ENCODE peak calls at places on chromosomes 6 and 20, in ten cellular contexts. One of them, this sample, is unnamed.

GRCh38 chr6:71333700-71334099 is 45.1 kb downstream of the OGFRL1 start:
- DNase-seq in lung: no peak
- DNase-seq in fibroblast of lung: peak; percentile 91
- DNase-seq in lower lobe of right lung: no peak
- DNase-seq in uterus: no peak
- DNase-seq in GM23338: no peak
- DNase-seq in lower leg skin: peak; percentile 52
- DNase-seq in cardiac fibroblast: peak; percentile 93
- DNase-seq in AG04450: peak; percentile 73
- DNase-seq in fibroblast of pulmonary artery: peak; percentile 96
- DNase-seq in this sample: peak; percentile 64

GRCh38 chr20:24147961-24148360 is 159.4 kb upstream of the GGTLC1 start:
- DNase-seq in lower leg skin: no peak
- DNase-seq in GM23338: no peak
- DNase-seq in fibroblast of pulmonary artery: no peak
- DNase-seq in cardiac fibroblast: no peak
- DNase-seq in AG04450: no peak
- DNase-seq in lower lobe of right lung: no peak
- DNase-seq in lung: no peak
- DNase-seq in uterus: no peak
- DNase-seq in fibroblast of lung: no peak
- DNase-seq in this sample: no peak

GRCh38 chr6:34358389-34358906 is 34.0 kb downstream of the NUDT3 start:
- DNase-seq in uterus: no peak
- DNase-seq in GM23338: no peak
- DNase-seq in lung: no peak
- DNase-seq in AG04450: no peak
- DNase-seq in cardiac fibroblast: peak; percentile 34
- DNase-seq in lower lobe of right lung: no peak
- DNase-seq in fibroblast of pulmonary artery: peak; percentile 49
- DNase-seq in lower leg skin: no peak
- DNase-seq in fibroblast of lung: peak; percentile 60
- DNase-seq in this sample: peak; percentile 69

GRCh38 chr6:125700591-125701353 is 48.7 kb upstream of the HEY2 start:
- DNase-seq in fibroblast of pulmonary artery: no peak
- DNase-seq in lung: no peak
- DNase-seq in lower lobe of right lung: no peak
- DNase-seq in lower leg skin: no peak
- DNase-seq in uterus: no peak
- DNase-seq in cardiac fibroblast: no peak
- DNase-seq in GM23338: peak; percentile 38
- DNase-seq in AG04450: no peak
- DNase-seq in fibroblast of lung: no peak
- DNase-seq in this sample: no peak

GRCh38 chr20:905396-905961 is 10.7 kb downstream of the ANGPT4 start:
- DNase-seq in lower leg skin: no peak
- DNase-seq in cardiac fibroblast: no peak
- DNase-seq in lower lobe of right lung: no peak
- DNase-seq in uterus: no peak
- DNase-seq in fibroblast of pulmonary artery: no peak
- DNase-seq in AG04450: no peak
- DNase-seq in fibroblast of lung: no peak
- DNase-seq in GM23338: no peak
- DNase-seq in lung: no peak
- DNase-seq in this sample: no peak

GRCh38 chr6:106197441-106197840 is 111.3 kb downstream of the PRDM1 start:
- DNase-seq in cardiac fibroblast: no peak
- DNase-seq in lung: no peak
- DNase-seq in uterus: no peak
- DNase-seq in fibroblast of lung: no peak
- DNase-seq in lower lobe of right lung: no peak
- DNase-seq in GM23338: no peak
- DNase-seq in AG04450: no peak
- DNase-seq in lower leg skin: no peak
- DNase-seq in fibroblast of pulmonary artery: no peak
- DNase-seq in this sample: no peak

GRCh38 chr20:59184880-59185447 is 21.3 kb downstream of the ZNF831 start:
- DNase-seq in lower lobe of right lung: no peak
- DNase-seq in lower leg skin: no peak
- DNase-seq in fibroblast of lung: no peak
- DNase-seq in lung: no peak
- DNase-seq in cardiac fibroblast: peak; percentile 2
- DNase-seq in fibroblast of pulmonary artery: no peak
- DNase-seq in GM23338: no peak
- DNase-seq in uterus: no peak
- DNase-seq in AG04450: no peak
- DNase-seq in this sample: no peak

GRCh38 chr20:38221041-38221589 is 39.4 kb downstream of the KIAA1755 start:
- DNase-seq in fibroblast of lung: peak; percentile 39
- DNase-seq in lung: peak; percentile 62
- DNase-seq in cardiac fibroblast: peak; percentile 68
- DNase-seq in uterus: peak; percentile 73
- DNase-seq in AG04450: no peak
- DNase-seq in lower lobe of right lung: peak; percentile 79
- DNase-seq in fibroblast of pulmonary artery: peak; percentile 64
- DNase-seq in lower leg skin: peak; percentile 32
- DNase-seq in GM23338: peak; percentile 88
- DNase-seq in this sample: no peak

GRCh38 chr20:49982346-49983122 is at the start of gene SNAI1:
- DNase-seq in lower leg skin: no peak
- DNase-seq in fibroblast of pulmonary artery: peak; percentile 90
- DNase-seq in fibroblast of lung: peak; percentile 82
- DNase-seq in lower lobe of right lung: peak; percentile 83
- DNase-seq in cardiac fibroblast: peak; percentile 86
- DNase-seq in GM23338: peak; percentile 91
- DNase-seq in AG04450: peak; percentile 73
- DNase-seq in lung: peak; percentile 77
- DNase-seq in uterus: peak; percentile 77
- DNase-seq in this sample: peak; percentile 61

GRCh38 chr20:49983123-49983847 is 505 bp downstream of the SNAI1 start:
- DNase-seq in GM23338: no peak
- DNase-seq in AG04450: no peak
- DNase-seq in uterus: no peak
- DNase-seq in fibroblast of pulmonary artery: no peak
- DNase-seq in lower leg skin: no peak
- DNase-seq in cardiac fibroblast: peak; percentile 19
- DNase-seq in lower lobe of right lung: no peak
- DNase-seq in lung: no peak
- DNase-seq in fibroblast of lung: no peak
- DNase-seq in this sample: no peak

GRCh38 chr20:49984426-49985153 is 1.8 kb downstream of the SNAI1 start:
- DNase-seq in GM23338: no peak
- DNase-seq in fibroblast of pulmonary artery: no peak
- DNase-seq in uterus: no peak
- DNase-seq in lower lobe of right lung: no peak
- DNase-seq in lower leg skin: no peak
- DNase-seq in lung: no peak
- DNase-seq in fibroblast of lung: no peak
- DNase-seq in AG04450: no peak
- DNase-seq in cardiac fibroblast: no peak
- DNase-seq in this sample: no peak

GRCh38 chr20:49985157-49985556 is 2.4 kb downstream of the SNAI1 start:
- DNase-seq in GM23338: no peak
- DNase-seq in lung: no peak
- DNase-seq in lower lobe of right lung: no peak
- DNase-seq in cardiac fibroblast: peak; percentile 18
- DNase-seq in lower leg skin: no peak
- DNase-seq in fibroblast of pulmonary artery: no peak
- DNase-seq in fibroblast of lung: no peak
- DNase-seq in AG04450: no peak
- DNase-seq in uterus: no peak
- DNase-seq in this sample: no peak

GRCh38 chr20:49983848-49984408 is 1.1 kb downstream of the SNAI1 start:
- DNase-seq in GM23338: no peak
- DNase-seq in fibroblast of lung: peak; percentile 42
- DNase-seq in lower lobe of right lung: no peak
- DNase-seq in fibroblast of pulmonary artery: peak; percentile 54
- DNase-seq in AG04450: no peak
- DNase-seq in uterus: peak; percentile 39
- DNase-seq in lung: no peak
- DNase-seq in lower leg skin: no peak
- DNase-seq in cardiac fibroblast: peak; percentile 48
- DNase-seq in this sample: no peak
- H3K4me3 ChIP-seq in GM23338: peak overlapping the region; percentile 90
- H3K4me3 ChIP-seq in fibroblast of lung: peak overlapping the region; percentile 92
- H3K4me3 ChIP-seq in lower lobe of right lung: peak overlapping the region; percentile 62
- H3K4me3 ChIP-seq in fibroblast of pulmonary artery: peak overlapping the region; percentile 99
- H3K4me3 ChIP-seq in AG04450: peak overlapping the region; percentile 93
- H3K4me3 ChIP-seq in uterus: peak overlapping the region; percentile 7
- H3K4me3 ChIP-seq in lung: peak overlapping the region; percentile 53
- H3K4me3 ChIP-seq in lower leg skin: peak overlapping the region; percentile 34
- H3K4me3 ChIP-seq in cardiac fibroblast: peak overlapping the region; percentile 97
- H3K4me3 ChIP-seq in this sample: peak overlapping the region; percentile 98

GRCh38 chr20:10550204-10551118 is 115.4 kb downstream of the SLX4IP start:
- DNase-seq in uterus: no peak
- DNase-seq in lower lobe of right lung: no peak
- DNase-seq in fibroblast of lung: no peak
- DNase-seq in lung: no peak
- DNase-seq in GM23338: no peak
- DNase-seq in fibroblast of pulmonary artery: no peak
- DNase-seq in cardiac fibroblast: no peak
- DNase-seq in lower leg skin: no peak
- DNase-seq in AG04450: no peak
- DNase-seq in this sample: no peak

GRCh38 chr20:10541668-10542411 is 106.7 kb downstream of the SLX4IP start:
- DNase-seq in lung: no peak
- DNase-seq in fibroblast of pulmonary artery: no peak
- DNase-seq in cardiac fibroblast: no peak
- DNase-seq in fibroblast of lung: no peak
- DNase-seq in AG04450: no peak
- DNase-seq in lower lobe of right lung: no peak
- DNase-seq in GM23338: no peak
- DNase-seq in uterus: no peak
- DNase-seq in lower leg skin: no peak
- DNase-seq in this sample: no peak

GRCh38 chr20:10551732-10552724 is 116.9 kb downstream of the SLX4IP start:
- DNase-seq in lung: no peak
- DNase-seq in lower lobe of right lung: no peak
- DNase-seq in GM23338: peak; percentile 59
- DNase-seq in uterus: peak; percentile 39
- DNase-seq in AG04450: no peak
- DNase-seq in lower leg skin: no peak
- DNase-seq in fibroblast of pulmonary artery: peak; percentile 16
- DNase-seq in fibroblast of lung: no peak
- DNase-seq in cardiac fibroblast: no peak
- DNase-seq in this sample: no peak

GRCh38 chr20:10549511-10549910 is 114.4 kb downstream of the SLX4IP start:
- DNase-seq in lower lobe of right lung: no peak
- DNase-seq in lower leg skin: no peak
- DNase-seq in uterus: no peak
- DNase-seq in AG04450: no peak
- DNase-seq in lung: no peak
- DNase-seq in fibroblast of pulmonary artery: no peak
- DNase-seq in GM23338: no peak
- DNase-seq in cardiac fibroblast: no peak
- DNase-seq in fibroblast of lung: no peak
- DNase-seq in this sample: no peak

DNA sequence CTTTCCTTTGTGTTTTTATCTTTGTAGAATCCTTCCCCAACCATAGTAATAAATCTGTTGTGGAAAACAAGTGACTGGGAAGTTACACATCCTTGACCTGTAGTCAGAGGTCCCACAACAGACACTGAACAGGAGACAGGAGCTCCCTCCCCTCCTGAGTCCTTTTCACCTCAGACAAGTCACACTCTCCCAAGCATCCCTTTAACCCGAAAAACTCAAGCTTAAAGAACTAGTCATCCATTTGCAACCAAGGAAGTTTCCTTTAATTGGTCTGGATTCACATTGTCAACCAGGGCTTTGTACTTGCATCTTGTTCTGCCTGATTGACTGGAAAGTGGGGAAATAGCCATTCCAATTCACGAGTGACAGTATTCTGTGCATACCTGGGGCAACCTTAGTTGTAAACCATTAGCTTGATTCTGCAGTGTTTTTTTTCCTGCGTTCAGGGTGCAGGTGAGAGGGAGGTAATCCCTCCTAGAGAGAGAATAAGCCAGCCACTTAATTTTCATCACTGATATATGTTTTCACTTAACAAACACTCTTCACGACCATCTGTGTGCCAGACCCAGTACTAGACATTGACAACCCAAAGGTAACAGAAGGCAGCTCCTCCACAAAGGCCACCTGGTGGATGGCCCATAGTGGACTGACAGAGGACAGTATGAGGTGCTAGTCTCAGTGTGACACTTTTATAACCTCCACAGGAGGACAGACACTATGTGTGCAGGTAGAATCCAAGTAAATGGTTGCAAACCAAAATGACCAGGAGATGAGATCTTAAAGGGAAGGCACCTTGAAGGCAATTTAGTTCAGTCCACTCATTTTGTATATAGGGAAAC is 112.4 kb downstream of the SLX4IP start:
- DNase-seq in lower leg skin: no peak
- DNase-seq in lung: no peak
- DNase-seq in cardiac fibroblast: no peak
- DNase-seq in uterus: no peak
- DNase-seq in fibroblast of pulmonary artery: no peak
- DNase-seq in AG04450: no peak
- DNase-seq in GM23338: no peak
- DNase-seq in fibroblast of lung: no peak
- DNase-seq in lower lobe of right lung: no peak
- DNase-seq in this sample: no peak
- TF ChIP-seq CTCF in lower leg skin: no peak
- TF ChIP-seq CTCF in lung: no peak
- TF ChIP-seq CTCF in cardiac fibroblast: no peak
- TF ChIP-seq CTCF in uterus: no peak
- TF ChIP-seq CTCF in fibroblast of pulmonary artery: no peak
- TF ChIP-seq CTCF in AG04450: no peak
- TF ChIP-seq CTCF in GM23338: no peak
- TF ChIP-seq CTCF in fibroblast of lung: no peak
- TF ChIP-seq CTCF in lower lobe of right lung: no peak
- TF ChIP-seq CTCF in this sample: no peak

GRCh38 chr6:88013015-88013414 is 34.6 kb upstream of the SPACA1 start:
- DNase-seq in lung: no peak
- DNase-seq in lower lobe of right lung: no peak
- DNase-seq in cardiac fibroblast: no peak
- DNase-seq in uterus: no peak
- DNase-seq in fibroblast of pulmonary artery: no peak
- DNase-seq in GM23338: no peak
- DNase-seq in AG04450: no peak
- DNase-seq in lower leg skin: no peak
- DNase-seq in fibroblast of lung: no peak
- DNase-seq in this sample: no peak
- H3K4me3 ChIP-seq in lung: no peak overlapping the region
- H3K4me3 ChIP-seq in lower lobe of right lung: no peak overlapping the region
- H3K4me3 ChIP-seq in cardiac fibroblast: no peak overlapping the region
- H3K4me3 ChIP-seq in uterus: no peak overlapping the region
- H3K4me3 ChIP-seq in fibroblast of pulmonary artery: no peak overlapping the region
- H3K4me3 ChIP-seq in GM23338: no peak overlapping the region
- H3K4me3 ChIP-seq in AG04450: peak overlapping the region; percentile 4
- H3K4me3 ChIP-seq in lower leg skin: no peak overlapping the region
- H3K4me3 ChIP-seq in fibroblast of lung: no peak overlapping the region
- H3K4me3 ChIP-seq in this sample: no peak overlapping the region

GRCh38 chr20:53194891-53195290 is 222.7 kb downstream of the TSHZ2 start:
- DNase-seq in cardiac fibroblast: no peak
- DNase-seq in lung: no peak
- DNase-seq in fibroblast of pulmonary artery: no peak
- DNase-seq in fibroblast of lung: no peak
- DNase-seq in GM23338: no peak
- DNase-seq in lower leg skin: no peak
- DNase-seq in uterus: no peak
- DNase-seq in AG04450: no peak
- DNase-seq in lower lobe of right lung: no peak
- DNase-seq in this sample: no peak

GRCh38 chr20:53201588-53201987 is 229.4 kb downstream of the TSHZ2 start:
- DNase-seq in fibroblast of pulmonary artery: no peak
- DNase-seq in GM23338: no peak
- DNase-seq in fibroblast of lung: no peak
- DNase-seq in uterus: no peak
- DNase-seq in cardiac fibroblast: no peak
- DNase-seq in lower leg skin: no peak
- DNase-seq in AG04450: no peak
- DNase-seq in lung: no peak
- DNase-seq in lower lobe of right lung: no peak
- DNase-seq in this sample: no peak

GRCh38 chr20:53194310-53194709 is 222.2 kb downstream of the TSHZ2 start:
- DNase-seq in uterus: no peak
- DNase-seq in cardiac fibroblast: no peak
- DNase-seq in fibroblast of pulmonary artery: no peak
- DNase-seq in lower leg skin: no peak
- DNase-seq in lower lobe of right lung: no peak
- DNase-seq in GM23338: no peak
- DNase-seq in AG04450: no peak
- DNase-seq in lung: no peak
- DNase-seq in fibroblast of lung: no peak
- DNase-seq in this sample: no peak

GRCh38 chr20:53191957-53192356 is 219.8 kb downstream of the TSHZ2 start:
- DNase-seq in fibroblast of lung: no peak
- DNase-seq in uterus: no peak
- DNase-seq in lung: no peak
- DNase-seq in lower lobe of right lung: no peak
- DNase-seq in fibroblast of pulmonary artery: no peak
- DNase-seq in GM23338: no peak
- DNase-seq in AG04450: no peak
- DNase-seq in lower leg skin: no peak
- DNase-seq in cardiac fibroblast: no peak
- DNase-seq in this sample: no peak

DNA sequence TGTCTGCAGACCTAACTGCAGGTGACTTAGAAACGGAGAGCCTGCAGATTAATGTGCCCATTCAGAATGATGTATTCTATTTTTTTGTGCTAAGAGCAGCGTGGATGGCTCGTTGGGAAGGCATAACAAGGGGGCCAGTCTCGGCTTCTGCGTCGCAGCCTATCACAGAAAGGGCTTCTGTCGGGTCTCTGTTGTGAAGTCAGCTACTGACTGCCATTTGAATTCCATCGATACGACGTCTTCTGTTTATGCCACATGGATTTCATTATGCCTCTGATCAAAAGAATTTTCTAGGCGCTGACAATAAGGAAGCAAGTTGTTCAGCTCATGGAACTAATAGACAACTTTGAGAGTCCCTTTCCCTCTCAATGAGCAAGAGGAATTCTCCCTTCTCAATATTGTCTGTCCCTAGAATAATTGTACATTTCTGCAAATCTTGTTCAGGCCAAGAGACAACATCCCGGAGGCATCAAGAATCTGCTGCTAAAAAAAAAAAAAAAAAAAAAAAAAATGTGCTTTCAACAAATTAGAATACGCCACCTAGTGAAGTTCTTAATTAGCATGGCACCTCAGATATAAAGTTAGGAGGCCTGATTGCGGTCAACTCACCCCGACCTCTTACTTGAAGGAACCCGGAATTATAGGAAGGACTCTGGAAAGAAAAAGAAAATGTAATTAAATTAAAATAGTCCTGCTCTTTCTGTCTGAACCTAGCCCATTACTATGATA is 223.9 kb downstream of the TSHZ2 start:
- DNase-seq in uterus: no peak
- DNase-seq in lower leg skin: no peak
- DNase-seq in fibroblast of pulmonary artery: no peak
- DNase-seq in lower lobe of right lung: no peak
- DNase-seq in AG04450: no peak
- DNase-seq in lung: no peak
- DNase-seq in fibroblast of lung: peak; percentile 30
- DNase-seq in cardiac fibroblast: no peak
- DNase-seq in GM23338: no peak
- DNase-seq in this sample: no peak
- TF ChIP-seq CTCF in uterus: no peak
- TF ChIP-seq CTCF in lower leg skin: no peak
- TF ChIP-seq CTCF in fibroblast of pulmonary artery: no peak
- TF ChIP-seq CTCF in lower lobe of right lung: no peak
- TF ChIP-seq CTCF in AG04450: no peak
- TF ChIP-seq CTCF in lung: no peak
- TF ChIP-seq CTCF in fibroblast of lung: no peak
- TF ChIP-seq CTCF in cardiac fibroblast: no peak
- TF ChIP-seq CTCF in GM23338: no peak
- TF ChIP-seq CTCF in this sample: no peak